ENCODE peak calls at places on chromosome 22, in seven cellular contexts. P is psoas muscle, S is K562, G is retinal pigment epithelial cell, U is colonic mucosa, D is AG10803, L is heart left ventricle. M is an unnamed sample.

GRCh38 chr22:19378362-19378711 is 53.2 kb downstream of the HIRA start:
- DNase-seq in S (no peak), P (no peak), D (no peak), U (no peak), G (no peak), L (no peak), M (no peak)

GRCh38 chr22:50201191-50202129 is 649 bp downstream of the SELENOO start:
- DNase-seq in D (peak; percentile 17), U (peak; percentile 45), P (no peak), S (peak; percentile 41), G (no peak), L (no peak), M (no peak)

GRCh38 chr22:49328076-49328475 is 499.6 kb downstream of the BRD1 start:
- DNase-seq in P (peak; percentile 3), L (no peak), S (no peak), D (no peak), G (no peak), U (no peak), M (no peak)

GRCh38 chr22:27436591-27436990 is 365.0 kb downstream of the MN1 start:
- DNase-seq in L (no peak), P (no peak), G (no peak), D (no peak), U (no peak), S (no peak), M (no peak)

GRCh38 chr22:45905326-45905923 is 71.5 kb downstream of the WNT7B start:
- DNase-seq in L (no peak), D (no peak), P (no peak), U (no peak), S (no peak), G (no peak), M (no peak)

GRCh38 chr22:45083659-45084305 is 74.0 kb upstream of the PHF21B start:
- DNase-seq in S (no peak), P (no peak), U (no peak), G (no peak), L (no peak), D (peak; percentile 69), M (peak; percentile 49)

GRCh38 chr22:45248832-45249561 is 8.3 kb upstream of the KIAA0930 start:
- DNase-seq in U (no peak), L (peak; percentile 15), S (no peak), G (no peak), P (no peak), D (peak; percentile 39), M (no peak)

GRCh38 chr22:46561435-46561905 is 24.1 kb upstream of the CELSR1 start:
- DNase-seq in L (no peak), D (no peak), G (no peak), S (peak; percentile 39), P (peak; percentile 24), U (no peak), M (peak; percentile 67)

GRCh38 chr22:19149047-19149883 is 827 bp downstream of the GSC2 start:
- DNase-seq in P (no peak), U (no peak), D (no peak), S (peak; percentile 70), L (no peak), G (no peak), M (peak; percentile 52)

GRCh38 chr22:46618667-46619066 is 1.5 kb upstream of the GRAMD4 start:
- DNase-seq in P (peak; percentile 73), D (no peak), L (peak; percentile 74), U (no peak), G (no peak), S (no peak), M (no peak)

GRCh38 chr22:32286290-32286840 is 31.2 kb upstream of the SLC5A4 start:
- DNase-seq in U (no peak), L (no peak), P (no peak), D (no peak), S (no peak), G (no peak), M (no peak)

GRCh38 chr22:20254975-20255946 is 12.9 kb downstream of the RTN4R start:
- DNase-seq in D (no peak), L (no peak), S (peak; percentile 47), G (no peak), P (no peak), U (no peak), M (no peak)

GRCh38 chr22:38638734-38639133 is 17.5 kb downstream of the FAM227A start:
- DNase-seq in U (no peak), D (no peak), P (no peak), S (peak; percentile 20), G (no peak), L (no peak), M (no peak)

DNA sequence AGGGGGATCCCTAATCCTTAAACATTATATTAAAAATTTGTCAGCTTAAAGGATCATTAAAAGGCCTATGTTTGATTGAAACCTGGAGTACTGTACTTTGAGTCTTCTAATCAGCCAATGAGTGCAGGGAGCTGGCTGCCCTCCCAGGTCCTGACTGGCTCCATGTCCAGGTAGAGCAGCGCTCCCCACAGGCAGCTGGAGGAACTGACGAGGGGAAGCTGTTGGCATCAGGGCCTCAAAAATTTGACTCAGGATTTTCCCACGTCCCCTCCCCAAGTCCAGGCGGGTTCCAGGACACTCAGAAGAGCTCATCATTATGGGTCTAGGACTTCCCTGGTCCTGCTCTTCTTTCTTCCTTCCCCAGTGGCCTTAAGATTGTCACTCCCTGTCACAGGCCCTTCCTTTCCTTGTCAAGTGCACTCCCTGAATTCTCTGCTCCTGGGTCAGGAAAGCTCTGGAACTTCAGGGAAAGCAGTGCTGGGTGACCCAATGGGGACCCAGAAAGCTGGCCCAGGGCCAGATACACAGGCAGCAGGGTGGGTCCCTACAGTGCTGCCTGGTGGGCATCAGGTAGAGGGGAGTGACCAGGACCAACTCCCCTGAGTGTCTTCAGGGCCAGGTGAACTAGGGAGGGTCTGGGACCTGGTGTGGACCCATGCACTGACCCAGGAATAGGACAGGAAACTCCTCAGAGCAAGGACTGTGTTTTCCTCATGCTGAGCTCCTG is 65.5 kb downstream of the GGTLC2 start:
- DNase-seq in G (no peak), D (no peak), S (peak; percentile 100), L (no peak), U (no peak), P (no peak), M (peak; percentile 45)
- TF ChIP-seq CTCF in G (peak; percentile 50), D (no peak), S (no peak), L (no peak), U (no peak), P (no peak), M (no peak)

GRCh38 chr22:29524440-29525191 is 28.9 kb downstream of the THOC5 start:
- DNase-seq in L (no peak), P (no peak), U (peak; percentile 26), D (peak; percentile 23), S (no peak), G (peak; percentile 4), M (peak; percentile 35)
- TF ChIP-seq CTCF in L (peak; percentile 36), P (peak; percentile 33), U (peak; percentile 51), D (peak; percentile 49), S (peak; percentile 62), G (peak; percentile 51), M (no peak)

DNA sequence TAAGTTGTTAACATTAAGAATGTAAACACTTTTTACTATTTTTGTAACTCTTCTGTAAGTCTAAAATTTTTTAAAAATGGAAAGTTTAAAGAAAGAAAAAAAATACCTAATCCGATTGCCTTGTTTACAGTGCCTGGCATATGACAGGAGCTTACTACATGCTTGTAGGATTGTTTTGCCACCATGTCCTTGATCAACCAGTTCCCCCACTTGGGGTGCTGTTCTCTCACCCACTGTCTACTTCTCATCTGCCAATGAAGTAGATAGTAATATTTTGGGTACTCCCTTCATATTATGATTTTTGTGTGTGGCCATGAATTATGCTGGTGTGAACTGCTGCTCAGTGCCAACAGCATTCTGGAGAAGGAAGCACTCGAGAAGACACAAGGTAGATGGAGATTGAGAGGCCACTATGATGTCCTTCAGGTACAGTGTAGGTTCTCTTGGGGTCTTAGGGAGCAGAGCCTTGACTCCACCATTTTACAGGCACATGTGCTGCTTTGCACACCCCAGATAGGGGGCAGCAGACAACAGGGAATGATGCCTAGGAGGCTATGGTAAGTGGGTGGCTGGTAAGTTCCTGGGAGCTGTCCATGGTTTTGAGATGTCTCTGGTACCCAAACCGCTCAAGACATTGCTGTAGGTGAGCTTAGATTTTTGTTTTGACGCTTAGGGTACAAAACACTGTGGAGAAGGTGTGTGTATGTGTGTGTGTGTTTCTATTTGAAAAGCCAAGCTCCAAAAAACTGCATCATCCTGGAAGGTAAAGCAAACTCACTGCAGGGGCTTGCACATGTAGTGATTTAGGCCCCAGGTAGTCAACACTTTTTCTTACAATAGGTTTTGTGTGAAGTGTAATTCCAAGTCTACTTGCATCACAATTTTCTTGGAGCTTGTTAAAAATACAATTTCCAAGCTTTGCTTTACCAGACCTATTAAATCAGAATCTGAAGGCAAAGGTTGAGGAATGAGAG is 494.5 kb upstream of the LARGE1 start:
- DNase-seq in U (peak; percentile 62), G (no peak), P (no peak), D (peak; percentile 25), L (no peak), S (peak; percentile 14), M (peak; percentile 54)
- TF ChIP-seq CTCF in U (peak; percentile 35), G (peak; percentile 6), P (no peak), D (peak; percentile 41), L (peak; percentile 26), S (peak; percentile 43), M (peak; percentile 26)

GRCh38 chr22:25402501-25403283 is 161.8 kb upstream of the GRK3 start:
- DNase-seq in P (no peak), U (peak; percentile 50), G (no peak), L (peak; percentile 51), S (no peak), D (peak; percentile 40), M (no peak)

GRCh38 chr22:25404923-25405853 is 159.3 kb upstream of the GRK3 start:
- DNase-seq in U (peak; percentile 83), D (peak; percentile 71), P (peak; percentile 87), L (peak; percentile 84), S (peak; percentile 87), G (no peak), M (peak; percentile 72)

GRCh38 chr22:25404556-25404922 is 159.9 kb upstream of the GRK3 start:
- DNase-seq in P (no peak), G (no peak), U (no peak), L (no peak), D (no peak), S (peak; percentile 55), M (no peak)

GRCh38 chr22:25403284-25403606 is 161.2 kb upstream of the GRK3 start:
- DNase-seq in U (no peak), P (no peak), L (no peak), D (no peak), G (no peak), S (no peak), M (no peak)

DNA sequence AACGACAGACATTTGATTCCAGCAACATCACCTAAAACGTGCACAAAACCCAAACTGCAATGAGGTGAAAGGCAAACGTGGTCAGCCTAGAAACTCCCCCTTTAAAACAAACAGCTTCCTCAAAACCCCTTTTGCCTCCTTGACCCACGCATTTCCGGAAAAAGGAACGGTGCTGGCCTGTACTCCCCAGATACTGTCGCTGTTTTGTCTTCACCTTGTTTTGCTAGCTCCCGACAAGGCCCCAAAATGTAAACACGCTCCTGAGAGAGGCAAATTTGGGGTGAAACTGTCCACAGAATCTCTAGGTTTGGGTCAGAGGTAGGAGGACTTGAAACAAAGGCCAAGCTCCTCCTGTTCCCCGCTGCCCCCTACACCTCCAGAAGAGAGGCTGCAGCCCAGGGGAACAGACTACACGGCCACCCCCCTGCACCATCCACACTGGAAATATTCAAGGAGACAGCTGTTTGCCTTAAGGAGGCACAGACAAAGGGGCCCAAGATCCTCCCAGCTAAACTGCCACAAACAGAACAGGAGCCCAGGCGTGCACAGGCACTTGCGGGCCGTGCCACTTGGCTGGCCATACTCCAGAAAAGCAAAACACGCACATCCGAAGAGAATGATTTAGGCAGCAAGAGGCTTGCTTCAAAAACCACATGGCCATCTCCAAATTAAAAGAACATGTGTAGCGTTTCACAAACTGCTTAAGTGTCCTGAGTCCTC is 160.6 kb upstream of the GRK3 start:
- DNase-seq in G (no peak), D (peak; percentile 83), S (no peak), U (peak; percentile 47), L (no peak), P (no peak), M (peak; percentile 36)
- TF ChIP-seq CTCF in G (peak; percentile 11), D (no peak), S (no peak), U (no peak), L (no peak), P (no peak), M (no peak)

M was measured in activated CD8-positive, alpha-beta T cell treated with anti-CD3 and anti-CD28 coated beads for 36 hours.